ENCODE peak calls at places on chromosomes 13 and 19, in eight cellular contexts. One of them, this sample, is unnamed.

GRCh38 chr13:25170554-25171107 is 1.5 kb downstream of the AMER2 start:
- DNase-seq in endothelial cell: peak; percentile 52
- DNase-seq in transverse colon: no peak
- DNase-seq in activated CD8-positive, alpha-beta T cell treated with anti-CD3 and anti-CD28 coated beads for 36 hours: peak; percentile 12
- DNase-seq in GM13977: peak; percentile 52
- DNase-seq in kidney: no peak
- DNase-seq in fibroblast of lung: no peak
- DNase-seq in upper lobe of right lung: no peak
- DNase-seq in this sample: no peak

GRCh38 chr19:18666784-18667183 is 16.7 kb upstream of the CRTC1 start:
- DNase-seq in GM13977: no peak
- DNase-seq in kidney: no peak
- DNase-seq in fibroblast of lung: no peak
- DNase-seq in activated CD8-positive, alpha-beta T cell treated with anti-CD3 and anti-CD28 coated beads for 36 hours: no peak
- DNase-seq in endothelial cell: no peak
- DNase-seq in upper lobe of right lung: no peak
- DNase-seq in transverse colon: no peak
- DNase-seq in this sample: no peak

GRCh38 chr13:67062160-67062559 is 168.0 kb downstream of the PCDH9 start:
- DNase-seq in upper lobe of right lung: no peak
- DNase-seq in activated CD8-positive, alpha-beta T cell treated with anti-CD3 and anti-CD28 coated beads for 36 hours: no peak
- DNase-seq in endothelial cell: no peak
- DNase-seq in fibroblast of lung: no peak
- DNase-seq in transverse colon: no peak
- DNase-seq in kidney: no peak
- DNase-seq in GM13977: no peak
- DNase-seq in this sample: no peak

GRCh38 chr13:40146063-40146462 is 490.6 kb downstream of the COG6 start:
- DNase-seq in fibroblast of lung: no peak
- DNase-seq in endothelial cell: no peak
- DNase-seq in transverse colon: no peak
- DNase-seq in GM13977: no peak
- DNase-seq in upper lobe of right lung: no peak
- DNase-seq in activated CD8-positive, alpha-beta T cell treated with anti-CD3 and anti-CD28 coated beads for 36 hours: no peak
- DNase-seq in kidney: no peak
- DNase-seq in this sample: no peak

GRCh38 chr19:48637948-48638830 is 1.0 kb upstream of the DBP start:
- DNase-seq in kidney: peak; percentile 95
- DNase-seq in GM13977: peak; percentile 89
- DNase-seq in fibroblast of lung: peak; percentile 96
- DNase-seq in activated CD8-positive, alpha-beta T cell treated with anti-CD3 and anti-CD28 coated beads for 36 hours: peak; percentile 87
- DNase-seq in transverse colon: peak; percentile 88
- DNase-seq in endothelial cell: peak; percentile 76
- DNase-seq in upper lobe of right lung: peak; percentile 89
- DNase-seq in this sample: peak; percentile 66

GRCh38 chr13:101730420-101731000 is 278.0 kb downstream of the ITGBL1 start:
- DNase-seq in GM13977: no peak
- DNase-seq in transverse colon: no peak
- DNase-seq in endothelial cell: no peak
- DNase-seq in upper lobe of right lung: no peak
- DNase-seq in activated CD8-positive, alpha-beta T cell treated with anti-CD3 and anti-CD28 coated beads for 36 hours: no peak
- DNase-seq in kidney: no peak
- DNase-seq in fibroblast of lung: no peak
- DNase-seq in this sample: no peak

GRCh38 chr19:5035817-5036732 is 67.2 kb downstream of the KDM4B start:
- DNase-seq in transverse colon: no peak
- DNase-seq in fibroblast of lung: no peak
- DNase-seq in endothelial cell: no peak
- DNase-seq in activated CD8-positive, alpha-beta T cell treated with anti-CD3 and anti-CD28 coated beads for 36 hours: no peak
- DNase-seq in GM13977: no peak
- DNase-seq in kidney: no peak
- DNase-seq in upper lobe of right lung: no peak
- DNase-seq in this sample: no peak

GRCh38 chr19:7766535-7766934 is 3.5 kb downstream of the CLEC4M start:
- DNase-seq in kidney: peak; percentile 60
- DNase-seq in upper lobe of right lung: peak; percentile 34
- DNase-seq in activated CD8-positive, alpha-beta T cell treated with anti-CD3 and anti-CD28 coated beads for 36 hours: no peak
- DNase-seq in endothelial cell: no peak
- DNase-seq in GM13977: no peak
- DNase-seq in fibroblast of lung: no peak
- DNase-seq in transverse colon: no peak
- DNase-seq in this sample: no peak

GRCh38 chr13:99375806-99376080 is 68.5 kb upstream of the GPR183 start:
- DNase-seq in kidney: no peak
- DNase-seq in fibroblast of lung: no peak
- DNase-seq in endothelial cell: no peak
- DNase-seq in upper lobe of right lung: no peak
- DNase-seq in activated CD8-positive, alpha-beta T cell treated with anti-CD3 and anti-CD28 coated beads for 36 hours: no peak
- DNase-seq in transverse colon: no peak
- DNase-seq in GM13977: no peak
- DNase-seq in this sample: no peak

GRCh38 chr13:40370662-40371061 is 295.8 kb downstream of the FOXO1 start:
- DNase-seq in upper lobe of right lung: no peak
- DNase-seq in fibroblast of lung: no peak
- DNase-seq in transverse colon: no peak
- DNase-seq in activated CD8-positive, alpha-beta T cell treated with anti-CD3 and anti-CD28 coated beads for 36 hours: no peak
- DNase-seq in endothelial cell: no peak
- DNase-seq in GM13977: no peak
- DNase-seq in kidney: no peak
- DNase-seq in this sample: no peak

GRCh38 chr19:28603453-28603852 is 609.5 kb downstream of the UQCRFS1 start:
- DNase-seq in transverse colon: no peak
- DNase-seq in endothelial cell: no peak
- DNase-seq in kidney: no peak
- DNase-seq in upper lobe of right lung: no peak
- DNase-seq in activated CD8-positive, alpha-beta T cell treated with anti-CD3 and anti-CD28 coated beads for 36 hours: no peak
- DNase-seq in GM13977: no peak
- DNase-seq in fibroblast of lung: no peak
- DNase-seq in this sample: no peak

GRCh38 chr19:23312515-23312914 is 62.3 kb upstream of the ZNF724 start:
- DNase-seq in upper lobe of right lung: no peak
- DNase-seq in endothelial cell: no peak
- DNase-seq in activated CD8-positive, alpha-beta T cell treated with anti-CD3 and anti-CD28 coated beads for 36 hours: no peak
- DNase-seq in fibroblast of lung: no peak
- DNase-seq in GM13977: no peak
- DNase-seq in transverse colon: no peak
- DNase-seq in kidney: no peak
- DNase-seq in this sample: no peak

GRCh38 chr13:41547253-41548000 is 90.1 kb downstream of the RGCC start:
- DNase-seq in upper lobe of right lung: no peak
- DNase-seq in endothelial cell: no peak
- DNase-seq in transverse colon: no peak
- DNase-seq in fibroblast of lung: peak; percentile 18
- DNase-seq in GM13977: no peak
- DNase-seq in activated CD8-positive, alpha-beta T cell treated with anti-CD3 and anti-CD28 coated beads for 36 hours: no peak
- DNase-seq in kidney: no peak
- DNase-seq in this sample: no peak

GRCh38 chr13:76884167-76884566 is 2.0 kb downstream of the KCTD12 start:
- DNase-seq in transverse colon: peak; percentile 17
- DNase-seq in activated CD8-positive, alpha-beta T cell treated with anti-CD3 and anti-CD28 coated beads for 36 hours: peak; percentile 24
- DNase-seq in endothelial cell: peak; percentile 15
- DNase-seq in kidney: peak; percentile 73
- DNase-seq in fibroblast of lung: peak; percentile 5
- DNase-seq in GM13977: no peak
- DNase-seq in upper lobe of right lung: peak; percentile 72
- DNase-seq in this sample: no peak

GRCh38 chr13:97588993-97589392 is 155.0 kb downstream of the RAP2A start:
- DNase-seq in endothelial cell: no peak
- DNase-seq in transverse colon: no peak
- DNase-seq in kidney: no peak
- DNase-seq in fibroblast of lung: no peak
- DNase-seq in GM13977: no peak
- DNase-seq in activated CD8-positive, alpha-beta T cell treated with anti-CD3 and anti-CD28 coated beads for 36 hours: no peak
- DNase-seq in upper lobe of right lung: no peak
- DNase-seq in this sample: no peak
- TF ChIP-seq CTCF in endothelial cell: no peak
- TF ChIP-seq CTCF in transverse colon: no peak
- TF ChIP-seq CTCF in kidney: no peak
- TF ChIP-seq CTCF in fibroblast of lung: no peak
- TF ChIP-seq CTCF in GM13977: no peak
- TF ChIP-seq CTCF in activated CD8-positive, alpha-beta T cell treated with anti-CD3 and anti-CD28 coated beads for 36 hours: no peak
- TF ChIP-seq CTCF in upper lobe of right lung: no peak
- TF ChIP-seq CTCF in this sample: no peak

GRCh38 chr19:35044317-35045117 is 3.0 kb downstream of the HPN start:
- DNase-seq in kidney: no peak
- DNase-seq in GM13977: peak; percentile 83
- DNase-seq in transverse colon: peak; percentile 62
- DNase-seq in endothelial cell: peak; percentile 71
- DNase-seq in activated CD8-positive, alpha-beta T cell treated with anti-CD3 and anti-CD28 coated beads for 36 hours: peak; percentile 69
- DNase-seq in upper lobe of right lung: no peak
- DNase-seq in fibroblast of lung: peak; percentile 18
- DNase-seq in this sample: peak; percentile 49

GRCh38 chr19:35043906-35044305 is 2.4 kb downstream of the HPN start:
- DNase-seq in endothelial cell: no peak
- DNase-seq in GM13977: no peak
- DNase-seq in kidney: no peak
- DNase-seq in fibroblast of lung: no peak
- DNase-seq in transverse colon: no peak
- DNase-seq in upper lobe of right lung: no peak
- DNase-seq in activated CD8-positive, alpha-beta T cell treated with anti-CD3 and anti-CD28 coated beads for 36 hours: no peak
- DNase-seq in this sample: no peak

GRCh38 chr19:35046461-35046860 is 4.9 kb downstream of the HPN start:
- DNase-seq in upper lobe of right lung: no peak
- DNase-seq in GM13977: no peak
- DNase-seq in activated CD8-positive, alpha-beta T cell treated with anti-CD3 and anti-CD28 coated beads for 36 hours: no peak
- DNase-seq in transverse colon: no peak
- DNase-seq in kidney: no peak
- DNase-seq in fibroblast of lung: no peak
- DNase-seq in endothelial cell: no peak
- DNase-seq in this sample: no peak

GRCh38 chr19:35042954-35043604 is 1.6 kb downstream of the HPN start:
- DNase-seq in fibroblast of lung: no peak
- DNase-seq in transverse colon: no peak
- DNase-seq in endothelial cell: no peak
- DNase-seq in activated CD8-positive, alpha-beta T cell treated with anti-CD3 and anti-CD28 coated beads for 36 hours: no peak
- DNase-seq in GM13977: no peak
- DNase-seq in upper lobe of right lung: no peak
- DNase-seq in kidney: no peak
- DNase-seq in this sample: no peak

GRCh38 chr19:35045667-35046300 is 4.3 kb downstream of the HPN start:
- DNase-seq in upper lobe of right lung: no peak
- DNase-seq in activated CD8-positive, alpha-beta T cell treated with anti-CD3 and anti-CD28 coated beads for 36 hours: peak; percentile 70
- DNase-seq in transverse colon: no peak
- DNase-seq in endothelial cell: peak; percentile 36
- DNase-seq in kidney: no peak
- DNase-seq in fibroblast of lung: no peak
- DNase-seq in GM13977: peak; percentile 81
- DNase-seq in this sample: no peak
- TF ChIP-seq CTCF in upper lobe of right lung: peak; percentile 42
- TF ChIP-seq CTCF in activated CD8-positive, alpha-beta T cell treated with anti-CD3 and anti-CD28 coated beads for 36 hours: peak; percentile 49
- TF ChIP-seq CTCF in transverse colon: no peak
- TF ChIP-seq CTCF in endothelial cell: no peak
- TF ChIP-seq CTCF in kidney: no peak
- TF ChIP-seq CTCF in fibroblast of lung: peak; percentile 53
- TF ChIP-seq CTCF in GM13977: peak; percentile 43
- TF ChIP-seq CTCF in this sample: no peak

GRCh38 chr13:78420814-78421213 is 182.5 kb downstream of the POU4F1 start:
- DNase-seq in kidney: no peak
- DNase-seq in upper lobe of right lung: no peak
- DNase-seq in GM13977: peak; percentile 15
- DNase-seq in transverse colon: no peak
- DNase-seq in endothelial cell: no peak
- DNase-seq in activated CD8-positive, alpha-beta T cell treated with anti-CD3 and anti-CD28 coated beads for 36 hours: no peak
- DNase-seq in fibroblast of lung: no peak
- DNase-seq in this sample: no peak
- TF ChIP-seq CTCF in kidney: no peak
- TF ChIP-seq CTCF in upper lobe of right lung: no peak
- TF ChIP-seq CTCF in GM13977: no peak
- TF ChIP-seq CTCF in transverse colon: no peak
- TF ChIP-seq CTCF in endothelial cell: no peak
- TF ChIP-seq CTCF in activated CD8-positive, alpha-beta T cell treated with anti-CD3 and anti-CD28 coated beads for 36 hours: no peak
- TF ChIP-seq CTCF in fibroblast of lung: no peak
- TF ChIP-seq CTCF in this sample: no peak

GRCh38 chr19:38892841-38893240 is 6.6 kb downstream of the SIRT2 start:
- DNase-seq in fibroblast of lung: no peak
- DNase-seq in upper lobe of right lung: no peak
- DNase-seq in endothelial cell: no peak
- DNase-seq in kidney: no peak
- DNase-seq in transverse colon: no peak
- DNase-seq in GM13977: no peak
- DNase-seq in activated CD8-positive, alpha-beta T cell treated with anti-CD3 and anti-CD28 coated beads for 36 hours: no peak
- DNase-seq in this sample: no peak
- TF ChIP-seq CTCF in fibroblast of lung: no peak
- TF ChIP-seq CTCF in upper lobe of right lung: no peak
- TF ChIP-seq CTCF in endothelial cell: no peak
- TF ChIP-seq CTCF in kidney: no peak
- TF ChIP-seq CTCF in transverse colon: no peak
- TF ChIP-seq CTCF in GM13977: no peak
- TF ChIP-seq CTCF in activated CD8-positive, alpha-beta T cell treated with anti-CD3 and anti-CD28 coated beads for 36 hours: no peak
- TF ChIP-seq CTCF in this sample: no peak

DNA sequence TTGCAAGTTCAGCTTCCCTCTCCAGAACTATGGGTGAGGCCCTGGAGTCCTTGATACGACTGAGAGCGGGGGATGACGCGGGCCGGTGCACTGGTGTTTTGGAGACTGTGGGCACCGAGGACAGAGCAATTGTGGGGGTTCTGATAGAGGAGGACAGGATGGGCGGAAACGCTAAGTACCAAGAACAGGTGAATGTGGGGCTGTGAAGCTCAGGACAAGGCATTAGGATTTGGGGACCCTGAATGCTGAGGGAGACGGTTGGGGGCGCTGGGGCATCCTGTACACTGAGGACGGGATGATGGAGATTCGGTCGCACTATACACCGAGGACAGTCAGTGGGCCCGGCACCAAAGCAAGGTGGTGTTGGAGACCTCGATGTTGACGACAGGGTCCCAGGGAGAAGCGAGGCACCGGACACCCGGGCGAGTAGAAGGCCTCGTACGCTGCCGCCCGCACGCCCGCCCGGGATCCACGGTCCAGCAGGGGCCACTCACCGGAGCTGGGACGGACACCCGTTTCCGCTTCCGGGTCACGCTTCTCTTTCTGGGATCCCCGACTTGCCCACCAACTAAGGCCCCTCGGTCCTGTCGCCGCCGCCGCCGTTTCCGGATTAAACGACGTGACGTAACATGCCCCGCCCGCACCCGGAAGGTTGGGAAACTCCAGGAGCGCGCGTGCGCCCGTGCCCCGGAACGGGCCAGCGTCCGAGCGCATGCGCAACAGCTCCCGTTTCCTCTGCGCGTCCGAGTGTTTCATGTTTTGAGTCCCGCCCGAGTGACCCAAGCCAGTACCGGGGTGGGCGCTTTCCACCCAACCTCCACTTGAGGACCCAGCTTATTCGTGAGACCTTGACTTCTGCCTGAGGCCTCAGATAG is at the start of gene CHMP2A:
- DNase-seq in fibroblast of lung: peak; percentile 96
- DNase-seq in upper lobe of right lung: peak; percentile 99
- DNase-seq in activated CD8-positive, alpha-beta T cell treated with anti-CD3 and anti-CD28 coated beads for 36 hours: peak; percentile 99
- DNase-seq in transverse colon: peak; percentile 99
- DNase-seq in endothelial cell: peak; percentile 98
- DNase-seq in kidney: peak; percentile 99
- DNase-seq in GM13977: peak; percentile 96
- DNase-seq in this sample: peak; percentile 96
- TF ChIP-seq CTCF in fibroblast of lung: no peak
- TF ChIP-seq CTCF in upper lobe of right lung: no peak
- TF ChIP-seq CTCF in activated CD8-positive, alpha-beta T cell treated with anti-CD3 and anti-CD28 coated beads for 36 hours: no peak
- TF ChIP-seq CTCF in transverse colon: no peak
- TF ChIP-seq CTCF in endothelial cell: no peak
- TF ChIP-seq CTCF in kidney: no peak
- TF ChIP-seq CTCF in GM13977: no peak
- TF ChIP-seq CTCF in this sample: no peak